ENCODE peak calls at places on chromosomes 13 and 19, in six cellular contexts. V is WTC11, H is WERI-Rb-1, X is cardiac fibroblast, W is lung microvascular endothelial cell, P is neuronal stem cell. K is an unnamed sample.

GRCh38 chr13:44323754-44324153 is 49.9 kb upstream of the SERP2 start:
- DNase-seq in H (no peak), X (no peak), P (no peak), W (no peak), V (no peak), K (no peak)

GRCh38 chr13:75959861-75960481 is 323.8 kb downstream of the LMO7 start:
- DNase-seq in H (no peak), V (no peak), P (no peak), X (no peak), W (no peak), K (no peak)

GRCh38 chr19:7542556-7543348 is 7.2 kb downstream of the PNPLA6 start:
- DNase-seq in X (no peak), V (no peak), H (no peak), P (no peak), W (no peak), K (no peak)

GRCh38 chr19:55117636-55118391 is at the start of gene PPP1R12C:
- DNase-seq in V (peak; percentile 98), X (peak; percentile 99), H (peak; percentile 98), P (peak; percentile 97), W (peak; percentile 99), K (peak; percentile 99)

GRCh38 chr13:111411186-111411858 is 90.9 kb downstream of the TEX29 start:
- DNase-seq in P (no peak), H (no peak), W (no peak), X (no peak), V (no peak), K (no peak)

GRCh38 chr13:112735791-112736190 is 46.0 kb downstream of the ATP11A start:
- DNase-seq in V (peak; percentile 73), X (no peak), P (no peak), W (no peak), H (no peak), K (no peak)

GRCh38 chr19:5321851-5322681 is 18.5 kb downstream of the PTPRS start:
- DNase-seq in H (no peak), X (no peak), V (peak; percentile 50), P (no peak), W (no peak), K (peak; percentile 87)

GRCh38 chr19:3506384-3507340 is 551 bp downstream of the FZR1 start:
- DNase-seq in H (no peak), P (no peak), X (peak; percentile 20), W (peak; percentile 34), V (no peak), K (peak; percentile 26)

GRCh38 chr13:77698211-77699058 is 948 bp downstream of the SLAIN1 start:
- DNase-seq in H (peak; percentile 68), V (peak; percentile 55), X (peak; percentile 3), P (peak; percentile 36), W (peak; percentile 30), K (peak; percentile 15)

GRCh38 chr19:18594096-18594823 is 5.7 kb downstream of the REX1BD start:
- DNase-seq in P (peak; percentile 82), W (peak; percentile 67), X (peak; percentile 68), H (peak; percentile 75), V (peak; percentile 82), K (peak; percentile 58)

GRCh38 chr19:6220385-6221191 is 59.2 kb downstream of the MLLT1 start:
- DNase-seq in H (no peak), X (peak; percentile 63), P (no peak), V (no peak), W (peak; percentile 32), K (no peak)

GRCh38 chr19:55014714-55015113 is 23.4 kb downstream of the GP6 start:
- DNase-seq in P (no peak), H (no peak), X (no peak), W (peak; percentile 92), V (no peak), K (no peak)

GRCh38 chr19:8065489-8066261 is 13.1 kb downstream of the CCL25 start:
- DNase-seq in P (no peak), V (no peak), W (no peak), X (no peak), H (no peak), K (no peak)

GRCh38 chr19:42461700-42462324 is 19.1 kb upstream of the CXCL17 start:
- DNase-seq in W (no peak), X (no peak), H (no peak), V (no peak), P (no peak), K (no peak)

GRCh38 chr19:47003611-47003935 is 16.1 kb upstream of the NPAS1 start:
- DNase-seq in V (no peak), H (no peak), X (no peak), P (no peak), W (peak; percentile 26), K (no peak)

GRCh38 chr13:108266316-108266936 is 3.1 kb upstream of the TNFSF13B start:
- DNase-seq in H (no peak), X (no peak), W (peak; percentile 37), V (no peak), P (no peak), K (no peak)

GRCh38 chr19:15161028-15161984 is 39.5 kb downstream of the NOTCH3 start:
- DNase-seq in X (peak; percentile 56), V (peak; percentile 43), P (no peak), H (peak; percentile 68), W (peak; percentile 72), K (peak; percentile 22)

GRCh38 chr13:91498298-91498697 is 99.9 kb downstream of the GPC5 start:
- DNase-seq in X (no peak), H (no peak), V (no peak), W (no peak), P (no peak), K (no peak)

GRCh38 chr19:55353803-55354697 is 469 bp downstream of the COX6B2 start:
- DNase-seq in P (no peak), V (peak; percentile 82), H (peak; percentile 73), X (peak; percentile 28), W (peak; percentile 56), K (peak; percentile 44)

GRCh38 chr19:6925801-6926751 is 38.7 kb downstream of the ADGRE1 start:
- DNase-seq in W (no peak), X (peak; percentile 15), V (no peak), H (no peak), P (no peak), K (no peak)

GRCh38 chr13:24644051-24644450 is 36.2 kb upstream of the ATP12A start:
- DNase-seq in P (no peak), H (no peak), W (no peak), X (peak; percentile 10), V (no peak), K (peak; percentile 26)

GRCh38 chr19:54035215-54036178 is 28.2 kb downstream of the VSTM1 start:
- DNase-seq in H (no peak), W (peak; percentile 20), X (peak; percentile 95), P (peak; percentile 60), V (no peak), K (peak; percentile 81)

GRCh38 chr19:48341006-48341405 is 15.7 kb downstream of the EMP3 start:
- DNase-seq in W (no peak), X (peak; percentile 57), P (no peak), H (no peak), V (no peak), K (peak; percentile 63)

GRCh38 chr19:18440421-18440877 is 2.5 kb upstream of the ISYNA1 start:
- DNase-seq in V (peak; percentile 62), P (no peak), H (peak; percentile 72), X (no peak), W (peak; percentile 40), K (no peak)

GRCh38 chr13:18944501-18945068 is 237.0 kb downstream of the TUBA3C start:
- DNase-seq in W (no peak), X (no peak), V (no peak), H (no peak), P (no peak), K (no peak)

GRCh38 chr19:11142528-11143171 is 12.9 kb downstream of the SPC24 start:
- DNase-seq in V (peak; percentile 40), H (no peak), X (peak; percentile 96), P (peak; percentile 57), W (peak; percentile 97), K (peak; percentile 96)

GRCh38 chr13:94711561-94712286 is 621 bp downstream of the SOX21 start:
- DNase-seq in V (peak; percentile 41), P (no peak), H (peak; percentile 58), X (peak; percentile 36), W (peak; percentile 29), K (no peak)

GRCh38 chr19:12647490-12648071 is 19.0 kb downstream of the MAN2B1 start:
- DNase-seq in P (no peak), V (peak; percentile 95), W (peak; percentile 61), H (no peak), X (peak; percentile 47), K (no peak)

GRCh38 chr13:105847532-105848295 is 687.7 kb downstream of the EFNB2 start:
- DNase-seq in V (no peak), W (peak; percentile 58), X (no peak), P (no peak), H (no peak), K (no peak)

GRCh38 chr19:1154731-1155351 is 19.2 kb downstream of the SBNO2 start:
- DNase-seq in W (peak; percentile 64), H (no peak), X (peak; percentile 92), V (no peak), P (no peak), K (peak; percentile 69)

GRCh38 chr13:40153516-40153915 is 498.1 kb downstream of the COG6 start:
- DNase-seq in W (peak; percentile 21), V (no peak), P (no peak), H (no peak), X (no peak), K (no peak)

GRCh38 chr19:55189424-55189823 is 9.3 kb upstream of the SYT5 start:
- DNase-seq in X (peak; percentile 98), H (no peak), V (no peak), W (peak; percentile 67), P (no peak), K (peak; percentile 41)

GRCh38 chr13:110644892-110645521 is 29.7 kb downstream of the NAXD start:
- DNase-seq in W (peak; percentile 47), H (no peak), V (peak; percentile 89), P (peak; percentile 65), X (peak; percentile 28), K (peak; percentile 84)

GRCh38 chr13:27791901-27792392 is 336 bp upstream of the GSX1 start:
- DNase-seq in W (no peak), H (no peak), X (no peak), V (no peak), P (no peak), K (no peak)